ENCODE peak calls at places on chromosome 13, in six cellular contexts. R is psoas muscle, B is glutamatergic neuron, U is endodermal cell, D is GM12865, Q is uterus. L is an unnamed sample.

GRCh38 chr13:50798923-50799322 is 44.6 kb downstream of the DLEU7 start:
- DNase-seq in B (no peak), D (no peak), U (no peak), R (no peak), Q (no peak), L (no peak)

GRCh38 chr13:39317284-39317683 is 279.0 kb downstream of the NHLRC3 start:
- DNase-seq in R (peak; percentile 64), Q (peak; percentile 57), B (no peak), U (no peak), D (no peak), L (no peak)

GRCh38 chr13:95524270-95524901 is 28.1 kb upstream of the CLDN10 start:
- DNase-seq in U (no peak), Q (no peak), B (no peak), R (no peak), D (no peak), L (no peak)

GRCh38 chr13:59823495-59823894 is 340.2 kb downstream of the DIAPH3 start:
- DNase-seq in R (no peak), D (no peak), Q (no peak), U (no peak), B (no peak), L (no peak)

GRCh38 chr13:84491952-84492351 is 609.7 kb upstream of the SLITRK1 start:
- DNase-seq in D (no peak), U (peak; percentile 20), Q (no peak), R (no peak), B (no peak), L (no peak)

GRCh38 chr13:95494082-95494681 is 58.3 kb upstream of the CLDN10 start:
- DNase-seq in Q (no peak), U (no peak), D (peak; percentile 76), R (no peak), B (no peak), L (no peak)

GRCh38 chr13:48126944-48127814 is 32.3 kb upstream of the MED4 start:
- DNase-seq in R (peak; percentile 85), U (peak; percentile 78), B (no peak), Q (peak; percentile 63), D (peak; percentile 66), L (no peak)

GRCh38 chr13:114054269-114054668 is 78.2 kb downstream of the RASA3 start:
- DNase-seq in R (no peak), Q (no peak), U (peak; percentile 81), B (no peak), D (no peak), L (no peak)

GRCh38 chr13:24678151-24678550 is 2.1 kb upstream of the ATP12A start:
- DNase-seq in U (no peak), Q (no peak), B (no peak), D (no peak), R (no peak), L (no peak)

GRCh38 chr13:62171697-62172096 is 756.0 kb upstream of the PCDH20 start:
- DNase-seq in U (no peak), Q (no peak), B (no peak), D (no peak), R (no peak), L (no peak)

GRCh38 chr13:59368652-59369051 is 795.1 kb downstream of the DIAPH3 start:
- DNase-seq in U (no peak), B (no peak), R (no peak), D (no peak), Q (no peak), L (no peak)

GRCh38 chr13:85266331-85266730 is 532.9 kb downstream of the SLITRK6 start:
- DNase-seq in R (no peak), U (peak; percentile 53), D (no peak), Q (no peak), B (no peak), L (no peak)

GRCh38 chr13:114101831-114102520 is 30.4 kb downstream of the RASA3 start:
- DNase-seq in U (peak; percentile 45), D (no peak), Q (peak; percentile 13), R (peak; percentile 52), B (no peak), L (no peak)

GRCh38 chr13:48580185-48580803 is 47.4 kb upstream of the RCBTB2 start:
- DNase-seq in B (peak; percentile 74), Q (peak; percentile 69), D (peak; percentile 76), R (peak; percentile 69), U (peak; percentile 91), L (peak; percentile 57)

GRCh38 chr13:30394798-30395191 is 27.5 kb upstream of the UBE2L5 start:
- DNase-seq in Q (no peak), D (peak; percentile 74), R (no peak), B (no peak), U (no peak), L (no peak)

GRCh38 chr13:20274466-20274865 is 42.3 kb upstream of the GJB6 start:
- DNase-seq in B (no peak), Q (no peak), U (no peak), D (no peak), R (no peak), L (no peak)

GRCh38 chr13:85140192-85140591 is 659.0 kb downstream of the SLITRK6 start:
- DNase-seq in R (no peak), B (no peak), D (no peak), Q (no peak), U (no peak), L (no peak)

GRCh38 chr13:30196025-30196424 is 111.3 kb downstream of the KATNAL1 start:
- DNase-seq in B (peak; percentile 54), U (peak; percentile 89), D (no peak), Q (no peak), R (no peak), L (no peak)

GRCh38 chr13:110353339-110353977 is 46.4 kb downstream of the COL4A2 start:
- DNase-seq in D (no peak), U (no peak), R (no peak), Q (no peak), B (no peak), L (no peak)

GRCh38 chr13:110354209-110354627 is 47.1 kb downstream of the COL4A2 start:
- DNase-seq in R (no peak), D (no peak), U (no peak), B (no peak), Q (no peak), L (no peak)

GRCh38 chr13:110351636-110352420 is 44.7 kb downstream of the COL4A2 start:
- DNase-seq in R (no peak), Q (no peak), U (no peak), B (no peak), D (no peak), L (no peak)

GRCh38 chr13:110354715-110355473 is 47.8 kb downstream of the COL4A2 start:
- DNase-seq in D (no peak), R (no peak), U (no peak), Q (no peak), B (no peak), L (no peak)

GRCh38 chr13:110352735-110353134 is 45.7 kb downstream of the COL4A2 start:
- DNase-seq in Q (no peak), B (no peak), R (no peak), U (peak; percentile 85), D (no peak), L (no peak)
- TF ChIP-seq CTCF in Q (no peak), B (peak; percentile 14), R (peak; percentile 8), U (peak; percentile 79), D (peak; percentile 17), L (peak; percentile 25)

GRCh38 chr13:28819748-28820098 is 416 bp upstream of the MTUS2 start:
- DNase-seq in B (peak; percentile 93), U (peak; percentile 92), R (no peak), D (peak; percentile 64), Q (no peak), L (peak; percentile 81)
- TF ChIP-seq CTCF in B (peak; percentile 27), U (peak; percentile 63), R (no peak), D (peak; percentile 49), Q (peak; percentile 8), L (peak; percentile 60)

GRCh38 chr13:87274209-87274819 is 396.9 kb upstream of the SLITRK5 start:
- DNase-seq in R (no peak), Q (no peak), D (peak; percentile 15), U (peak; percentile 82), B (peak; percentile 47), L (peak; percentile 33)

GRCh38 chr13:87280139-87280538 is 391.0 kb upstream of the SLITRK5 start:
- DNase-seq in U (no peak), D (no peak), Q (no peak), B (no peak), R (no peak), L (no peak)
- TF ChIP-seq CTCF in U (peak; percentile 39), D (no peak), Q (no peak), B (no peak), R (no peak), L (no peak)

DNA sequence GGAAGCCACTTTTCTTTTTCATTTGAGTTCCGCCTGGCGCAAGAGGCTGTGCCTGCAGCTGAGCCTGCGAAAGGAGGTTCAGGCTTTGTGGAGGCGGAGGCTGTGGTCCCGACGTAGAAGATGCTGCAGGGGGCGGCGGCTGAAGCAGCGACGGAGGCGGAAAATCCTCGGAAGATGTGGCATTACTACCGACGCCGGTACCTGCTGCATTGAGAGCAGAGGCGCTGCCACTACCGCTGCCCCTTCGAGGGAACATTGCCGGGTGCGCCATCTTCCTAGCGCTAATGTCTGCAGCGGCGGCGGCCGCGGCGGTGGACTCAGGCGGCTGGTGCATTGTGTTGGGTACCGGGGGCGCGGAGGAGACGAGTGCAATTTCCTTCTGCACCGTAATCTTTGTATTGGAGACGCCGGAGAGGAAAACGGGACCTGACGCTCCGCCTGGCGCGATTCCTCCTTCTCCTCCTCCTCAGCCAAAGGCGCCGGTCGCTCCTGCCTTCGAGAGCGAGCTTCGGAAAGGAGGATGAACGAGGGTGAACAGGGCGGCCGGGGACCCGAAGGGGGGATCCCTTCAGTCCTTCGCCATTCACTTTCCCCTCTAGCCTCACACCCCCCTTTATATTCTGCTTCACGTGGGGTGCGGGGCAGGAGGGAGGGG is at the start of gene TSC22D1:
- DNase-seq in R (peak; percentile 67), B (peak; percentile 52), Q (peak; percentile 42), D (peak; percentile 73), U (peak; percentile 81), L (peak; percentile 23)
- TF ChIP-seq CTCF in R (no peak), B (no peak), Q (no peak), D (no peak), U (no peak), L (no peak)

DNA sequence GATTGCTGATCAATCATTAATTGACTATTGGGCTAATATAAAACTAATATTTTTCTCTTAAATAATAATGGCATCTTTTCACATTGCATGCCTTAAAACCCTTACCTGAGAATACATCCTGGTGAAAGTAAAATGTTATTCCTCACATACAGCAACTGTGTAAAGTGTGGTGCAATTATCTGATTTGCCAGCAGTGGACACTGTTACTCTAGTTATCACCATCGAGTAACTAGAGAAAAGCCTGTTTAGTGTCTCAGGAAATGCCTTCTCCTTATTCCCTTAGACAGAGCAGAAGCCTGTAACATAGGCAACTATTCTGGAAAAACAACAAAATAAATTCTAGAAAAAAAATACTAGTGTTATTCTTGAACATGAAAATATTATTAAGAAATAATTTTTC is 459.8 kb downstream of the FGF14 start:
- DNase-seq in D (peak; percentile 25), B (peak; percentile 26), U (peak; percentile 70), R (no peak), Q (no peak), L (no peak)
- TF ChIP-seq CTCF in D (peak; percentile 65), B (peak; percentile 59), U (peak; percentile 84), R (peak; percentile 69), Q (peak; percentile 65), L (peak; percentile 81)

GRCh38 chr13:73722120-73722519 is 412.1 kb downstream of the KLF12 start:
- DNase-seq in B (no peak), U (no peak), D (peak; percentile 60), R (no peak), Q (no peak), L (no peak)
- TF ChIP-seq CTCF in B (no peak), U (peak; percentile 56), D (peak; percentile 3), R (no peak), Q (no peak), L (no peak)